ENCODE peak calls at places on chromosomes 12 and 14, in eight cellular contexts. One of them, this sample, is unnamed.

GRCh38 chr14:95157987-95158712 is 821 bp upstream of the DICER1 start:
- DNase-seq in endothelial cell of umbilical vein: no peak
- DNase-seq in HepG2: peak
- DNase-seq in K562: peak
- DNase-seq in HCT116: no peak
- DNase-seq in SK-N-MC: no peak
- DNase-seq in H1: no peak
- DNase-seq in GM12878: no peak
- DNase-seq in this sample: peak

GRCh38 chr12:80598004-80598606 is 109.3 kb upstream of the MYF6 start:
- DNase-seq in K562: no peak
- DNase-seq in endothelial cell of umbilical vein: peak
- DNase-seq in SK-N-MC: no peak
- DNase-seq in HCT116: peak
- DNase-seq in HepG2: peak
- DNase-seq in H1: no peak
- DNase-seq in GM12878: no peak
- DNase-seq in this sample: peak

GRCh38 chr12:57459750-57460400 is at the start of gene GLI1:
- DNase-seq in GM12878: no peak
- DNase-seq in SK-N-MC: no peak
- DNase-seq in endothelial cell of umbilical vein: no peak
- DNase-seq in HCT116: no peak
- DNase-seq in HepG2: no peak
- DNase-seq in H1: no peak
- DNase-seq in K562: peak
- DNase-seq in this sample: peak

GRCh38 chr12:75944097-75944904 is 87.3 kb downstream of the PHLDA1 start:
- DNase-seq in HCT116: peak
- DNase-seq in H1: no peak
- DNase-seq in endothelial cell of umbilical vein: peak
- DNase-seq in K562: no peak
- DNase-seq in GM12878: peak
- DNase-seq in SK-N-MC: peak
- DNase-seq in HepG2: peak
- DNase-seq in this sample: peak

GRCh38 chr12:97877404-97877803 is 414.8 kb downstream of the RMST start:
- DNase-seq in endothelial cell of umbilical vein: no peak
- DNase-seq in H1: no peak
- DNase-seq in HepG2: no peak
- DNase-seq in HCT116: no peak
- DNase-seq in K562: no peak
- DNase-seq in GM12878: no peak
- DNase-seq in SK-N-MC: no peak
- DNase-seq in this sample: no peak

GRCh38 chr12:79415754-79416435 is 274.9 kb downstream of the PAWR start:
- DNase-seq in GM12878: no peak
- DNase-seq in SK-N-MC: no peak
- DNase-seq in H1: no peak
- DNase-seq in HCT116: no peak
- DNase-seq in HepG2: peak
- DNase-seq in K562: no peak
- DNase-seq in endothelial cell of umbilical vein: no peak
- DNase-seq in this sample: peak

GRCh38 chr14:60153996-60154395 is 11.2 kb downstream of the DHRS7 start:
- DNase-seq in K562: no peak
- DNase-seq in SK-N-MC: no peak
- DNase-seq in HepG2: no peak
- DNase-seq in HCT116: no peak
- DNase-seq in endothelial cell of umbilical vein: no peak
- DNase-seq in GM12878: no peak
- DNase-seq in H1: no peak
- DNase-seq in this sample: no peak

GRCh38 chr12:78209851-78210493 is 379.3 kb downstream of the NAV3 start:
- DNase-seq in GM12878: no peak
- DNase-seq in HepG2: no peak
- DNase-seq in SK-N-MC: no peak
- DNase-seq in H1: no peak
- DNase-seq in HCT116: no peak
- DNase-seq in endothelial cell of umbilical vein: no peak
- DNase-seq in K562: no peak
- DNase-seq in this sample: no peak

GRCh38 chr12:97452230-97452629 is 10.4 kb upstream of the RMST start:
- DNase-seq in H1: no peak
- DNase-seq in K562: no peak
- DNase-seq in HCT116: no peak
- DNase-seq in endothelial cell of umbilical vein: no peak
- DNase-seq in GM12878: peak
- DNase-seq in HepG2: no peak
- DNase-seq in SK-N-MC: no peak
- DNase-seq in this sample: no peak

GRCh38 chr14:55893695-55894094 is 224.5 kb upstream of the PELI2 start:
- DNase-seq in endothelial cell of umbilical vein: no peak
- DNase-seq in GM12878: no peak
- DNase-seq in SK-N-MC: no peak
- DNase-seq in H1: no peak
- DNase-seq in HCT116: no peak
- DNase-seq in K562: no peak
- DNase-seq in HepG2: no peak
- DNase-seq in this sample: no peak

GRCh38 chr12:29516431-29516875 is 19.0 kb upstream of the OVCH1 start:
- DNase-seq in GM12878: no peak
- DNase-seq in endothelial cell of umbilical vein: peak
- DNase-seq in HCT116: no peak
- DNase-seq in K562: no peak
- DNase-seq in H1: no peak
- DNase-seq in HepG2: no peak
- DNase-seq in SK-N-MC: no peak
- DNase-seq in this sample: no peak

DNA sequence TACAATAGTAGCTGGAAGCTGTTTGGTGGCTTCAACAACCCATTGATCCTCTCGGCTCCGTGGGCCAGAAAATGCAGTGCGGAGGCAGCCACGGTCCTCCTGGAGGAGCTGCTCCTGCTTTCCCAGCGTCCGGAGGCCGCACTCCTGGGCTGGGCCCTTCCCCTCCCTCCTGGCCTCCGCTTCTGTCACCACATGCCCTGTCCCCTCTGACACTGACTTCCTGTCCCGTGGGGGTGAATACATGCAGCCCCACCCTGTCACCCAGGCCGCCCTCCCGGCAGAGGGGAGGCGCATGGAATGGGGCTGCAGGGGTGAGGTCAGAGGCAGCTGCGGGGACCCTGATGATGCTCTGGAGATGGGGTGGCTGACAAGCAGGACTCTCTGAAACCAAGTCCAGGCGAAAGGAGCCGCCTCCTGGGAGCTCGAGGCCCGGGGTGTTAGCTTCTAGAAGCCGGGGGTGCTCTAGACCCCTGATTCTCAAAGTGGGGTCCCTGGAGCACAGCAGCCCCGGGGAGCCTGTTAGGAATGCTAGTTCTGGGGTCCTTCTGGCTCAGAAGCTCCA is 32.2 kb downstream of the NOC4L start:
- DNase-seq in GM12878: no peak
- DNase-seq in H1: no peak
- DNase-seq in HCT116: no peak
- DNase-seq in HepG2: no peak
- DNase-seq in K562: no peak
- DNase-seq in SK-N-MC: no peak
- DNase-seq in endothelial cell of umbilical vein: no peak
- DNase-seq in this sample: no peak
- TF ChIP-seq EZH2 in GM12878: no peak
- TF ChIP-seq EZH2 in H1: no peak
- TF ChIP-seq EZH2 in HCT116: no peak
- TF ChIP-seq EZH2 in HepG2: no peak
- TF ChIP-seq EZH2 in K562: no peak
- TF ChIP-seq EZH2 in SK-N-MC: no peak
- TF ChIP-seq EZH2 in endothelial cell of umbilical vein: no peak
- TF ChIP-seq EZH2 in this sample: no peak

DNA sequence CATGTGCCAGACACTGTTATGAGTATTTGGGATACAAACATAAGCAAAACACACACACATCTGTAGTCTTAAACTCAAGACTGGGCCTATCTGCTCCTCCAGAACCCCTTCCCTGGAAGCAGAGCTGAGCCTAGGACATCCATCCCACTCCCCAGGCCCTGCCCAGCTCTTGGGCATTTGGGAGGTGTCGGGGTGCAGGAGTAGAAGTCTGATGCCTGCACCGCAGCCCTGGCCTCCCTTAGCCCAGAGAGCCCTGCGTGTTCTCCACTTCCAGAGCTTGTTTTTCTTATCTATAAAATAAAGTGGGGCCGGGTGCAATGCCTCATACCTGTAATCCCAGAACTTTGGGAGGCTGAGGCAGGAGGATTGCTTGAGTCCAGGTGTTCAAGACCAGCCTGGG is 11.7 kb downstream of the HSP90AA1 start:
- DNase-seq in SK-N-MC: no peak
- DNase-seq in endothelial cell of umbilical vein: no peak
- DNase-seq in HCT116: no peak
- DNase-seq in GM12878: no peak
- DNase-seq in H1: no peak
- DNase-seq in K562: no peak
- DNase-seq in HepG2: no peak
- DNase-seq in this sample: no peak
- TF ChIP-seq POLR2AphosphoS5 in SK-N-MC: no peak
- TF ChIP-seq POLR2AphosphoS5 in endothelial cell of umbilical vein: no peak
- TF ChIP-seq POLR2AphosphoS5 in HCT116: no peak
- TF ChIP-seq POLR2AphosphoS5 in GM12878: no peak
- TF ChIP-seq POLR2AphosphoS5 in H1: no peak
- TF ChIP-seq POLR2AphosphoS5 in K562: no peak
- TF ChIP-seq POLR2AphosphoS5 in HepG2: no peak
- TF ChIP-seq POLR2AphosphoS5 in this sample: no peak

GRCh38 chr14:37586783-37587428 is 8.1 kb downstream of the FOXA1 start:
- DNase-seq in HepG2: no peak
- DNase-seq in K562: no peak
- DNase-seq in H1: no peak
- DNase-seq in HCT116: no peak
- DNase-seq in SK-N-MC: no peak
- DNase-seq in GM12878: no peak
- DNase-seq in endothelial cell of umbilical vein: no peak
- DNase-seq in this sample: no peak

GRCh38 chr14:37585101-37585479 is 10.0 kb downstream of the FOXA1 start:
- DNase-seq in HepG2: no peak
- DNase-seq in H1: peak
- DNase-seq in GM12878: no peak
- DNase-seq in endothelial cell of umbilical vein: no peak
- DNase-seq in HCT116: no peak
- DNase-seq in SK-N-MC: no peak
- DNase-seq in K562: no peak
- DNase-seq in this sample: peak

GRCh38 chr14:37585971-37586759 is 8.9 kb downstream of the FOXA1 start:
- DNase-seq in endothelial cell of umbilical vein: no peak
- DNase-seq in H1: no peak
- DNase-seq in GM12878: no peak
- DNase-seq in HCT116: no peak
- DNase-seq in K562: no peak
- DNase-seq in HepG2: no peak
- DNase-seq in SK-N-MC: no peak
- DNase-seq in this sample: peak

GRCh38 chr14:37584211-37585100 is 10.6 kb downstream of the FOXA1 start:
- DNase-seq in SK-N-MC: no peak
- DNase-seq in HepG2: no peak
- DNase-seq in HCT116: no peak
- DNase-seq in endothelial cell of umbilical vein: no peak
- DNase-seq in GM12878: no peak
- DNase-seq in K562: no peak
- DNase-seq in H1: peak
- DNase-seq in this sample: peak

DNA sequence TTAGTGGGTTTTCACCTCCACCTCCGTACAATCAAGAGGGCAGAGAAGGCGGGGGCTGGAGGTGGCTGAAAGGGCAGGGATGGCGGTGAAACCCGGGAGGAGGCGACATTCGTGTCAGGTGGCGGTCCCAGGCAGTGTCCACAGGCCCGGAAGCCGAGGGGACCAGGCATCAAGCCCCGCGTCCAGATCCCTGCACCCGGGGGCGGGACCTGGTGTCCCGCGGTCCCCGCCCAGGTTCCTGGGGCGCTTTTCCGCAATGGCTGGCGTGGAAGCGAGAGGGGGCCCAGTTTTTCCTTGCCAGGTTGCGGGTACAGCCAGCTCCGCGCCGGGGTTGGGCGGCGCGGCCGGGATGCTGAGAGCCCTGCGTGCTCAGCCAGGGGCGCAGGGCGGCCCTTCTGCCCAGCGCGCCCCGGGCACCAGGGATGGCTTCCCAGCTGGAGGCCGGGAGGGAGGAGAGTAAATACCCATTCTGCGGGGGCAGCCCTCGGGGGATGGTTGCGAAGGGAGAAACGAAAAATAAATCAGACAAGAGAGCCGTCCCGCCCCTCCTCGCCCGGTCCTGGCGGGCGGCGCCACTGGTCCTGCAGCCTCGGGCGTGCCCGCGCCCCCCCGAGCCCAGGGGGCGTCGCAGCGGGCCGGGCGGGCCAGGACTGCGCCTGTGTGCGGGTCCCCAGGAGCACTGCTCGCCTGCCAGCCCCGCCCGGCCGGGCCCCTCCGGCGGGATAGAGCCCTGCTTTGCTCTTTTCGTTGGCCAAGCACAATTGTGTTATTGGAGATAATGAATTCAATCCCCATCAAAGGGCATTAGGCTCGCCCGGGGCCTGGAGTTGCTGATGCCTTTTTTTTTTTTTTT is 11.5 kb downstream of the FOXA1 start:
- DNase-seq in HCT116: no peak
- DNase-seq in HepG2: peak
- DNase-seq in endothelial cell of umbilical vein: no peak
- DNase-seq in SK-N-MC: no peak
- DNase-seq in H1: no peak
- DNase-seq in K562: no peak
- DNase-seq in GM12878: no peak
- DNase-seq in this sample: peak
- TF ChIP-seq EZH2 in HCT116: no peak
- TF ChIP-seq EZH2 in HepG2: no peak
- TF ChIP-seq EZH2 in endothelial cell of umbilical vein: peak
- TF ChIP-seq EZH2 in SK-N-MC: no peak
- TF ChIP-seq EZH2 in H1: peak
- TF ChIP-seq EZH2 in K562: no peak
- TF ChIP-seq EZH2 in GM12878: no peak
- TF ChIP-seq EZH2 in this sample: peak

DNA sequence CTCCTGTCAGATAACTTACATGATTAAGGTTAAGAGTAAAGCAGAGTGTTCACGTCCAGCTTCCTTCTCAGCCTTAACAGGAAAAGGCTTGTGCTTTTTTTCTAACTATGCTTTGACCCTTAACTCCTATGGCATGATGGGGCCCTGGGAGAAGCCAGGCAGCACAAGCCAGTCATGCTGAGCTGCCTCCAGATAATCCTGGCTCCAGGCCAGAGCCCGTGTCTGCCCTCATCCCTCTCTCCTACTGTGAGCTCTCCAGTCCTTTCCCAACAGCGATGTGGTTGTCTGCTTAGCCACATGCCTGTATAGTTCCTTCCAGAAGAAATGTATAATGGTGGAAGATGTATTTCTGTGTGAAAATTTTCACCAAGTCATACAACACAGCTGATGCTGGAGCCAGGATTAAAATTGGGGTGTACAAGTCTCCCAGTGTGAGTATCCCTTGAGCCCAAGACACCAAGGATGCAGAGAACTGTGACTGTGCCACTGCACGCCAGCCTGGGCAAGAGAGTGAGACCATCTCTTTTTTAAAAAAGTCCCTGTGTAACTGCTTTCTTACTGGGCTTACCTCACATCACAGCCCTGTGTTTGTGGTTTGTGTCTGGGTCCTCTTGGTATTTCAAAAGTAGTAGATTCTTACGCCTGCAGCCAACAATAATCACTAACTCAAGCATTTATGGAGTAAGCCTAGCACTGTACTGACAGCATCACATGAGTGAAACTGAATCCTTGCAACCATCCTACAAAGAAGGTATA is 7.9 kb upstream of the ITFG2 start:
- DNase-seq in K562: no peak
- DNase-seq in SK-N-MC: no peak
- DNase-seq in GM12878: no peak
- DNase-seq in HepG2: no peak
- DNase-seq in HCT116: no peak
- DNase-seq in H1: no peak
- DNase-seq in endothelial cell of umbilical vein: peak
- DNase-seq in this sample: no peak
- TF ChIP-seq POLR2AphosphoS5 in K562: no peak
- TF ChIP-seq POLR2AphosphoS5 in SK-N-MC: peak
- TF ChIP-seq POLR2AphosphoS5 in GM12878: no peak
- TF ChIP-seq POLR2AphosphoS5 in HepG2: no peak
- TF ChIP-seq POLR2AphosphoS5 in HCT116: no peak
- TF ChIP-seq POLR2AphosphoS5 in H1: no peak
- TF ChIP-seq POLR2AphosphoS5 in endothelial cell of umbilical vein: no peak
- TF ChIP-seq POLR2AphosphoS5 in this sample: no peak

This sample was measured in GM23338.